ENCODE peak calls at places on chromosomes 1 and 21, in ten cellular contexts. W is heart right ventricle, N is endothelial cell, K is fibroblast of the aortic adventitia, D is coronary artery, I is GM20000, V is GM10248, Z is AG04449, L is HCT116, U is fibroblast of mammary gland. G is an unnamed sample.

GRCh38 chr1:6962956-6963915 is 178.0 kb downstream of the CAMTA1 start:
- DNase-seq in I (peak), L (peak), W (peak), K (no peak), D (no peak), Z (no peak), N (peak), V (peak), U (peak), G (no peak)

GRCh38 chr1:12184008-12184681 is 17.4 kb downstream of the TNFRSF1B start:
- DNase-seq in L (no peak), Z (peak), I (no peak), N (peak), D (peak), W (peak), K (peak), U (peak), V (peak), G (no peak)

GRCh38 chr1:76826072-76826827 is 41.0 kb upstream of the ST6GALNAC5 start:
- DNase-seq in D (no peak), N (no peak), W (no peak), I (no peak), V (no peak), U (peak), L (no peak), K (peak), Z (no peak), G (peak)

GRCh38 chr1:191453487-191453886 is 704.8 kb upstream of the RGS18 start:
- DNase-seq in K (no peak), V (no peak), U (no peak), L (no peak), W (no peak), N (no peak), I (no peak), D (no peak), Z (no peak), G (no peak)

GRCh38 chr1:21944261-21945074 is 7.4 kb upstream of the HSPG2 start:
- DNase-seq in K (peak), U (no peak), D (no peak), W (no peak), V (no peak), Z (no peak), L (no peak), I (no peak), N (peak), G (no peak)

GRCh38 chr1:14516974-14517812 is 81.3 kb upstream of the KAZN start:
- DNase-seq in N (no peak), K (peak), V (peak), I (peak), U (peak), D (peak), Z (peak), W (no peak), L (no peak), G (no peak)

GRCh38 chr1:6222644-6223043 is 13.1 kb downstream of the ICMT start:
- DNase-seq in I (no peak), N (no peak), U (peak), K (peak), V (no peak), L (no peak), W (peak), D (no peak), Z (no peak), G (peak)

GRCh38 chr1:228168563-228169270 is 3.1 kb downstream of the IBA57 start:
- DNase-seq in V (no peak), I (no peak), W (no peak), Z (no peak), N (no peak), D (no peak), L (no peak), K (no peak), U (no peak), G (no peak)

GRCh38 chr1:36369061-36369470 is 16.7 kb downstream of the STK40 start:
- DNase-seq in N (peak), Z (no peak), V (peak), I (peak), U (peak), L (peak), D (no peak), K (peak), W (peak), G (peak)

GRCh38 chr21:28111151-28111619 is 881.5 kb downstream of the LTN1 start:
- DNase-seq in Z (peak), D (no peak), U (peak), K (peak), W (peak), I (no peak), L (no peak), V (no peak), N (no peak), G (peak)

GRCh38 chr1:85366391-85366790 is 90.0 kb upstream of the BCL10 start:
- DNase-seq in U (peak), I (no peak), N (no peak), L (no peak), K (peak), V (no peak), Z (peak), D (no peak), W (no peak), G (peak)

GRCh38 chr1:215568287-215568692 is 1.2 kb downstream of the KCTD3 start:
- DNase-seq in D (no peak), U (peak), Z (no peak), I (peak), V (peak), W (no peak), N (no peak), L (no peak), K (peak), G (peak)

GRCh38 chr1:43493661-43494450 is 36.8 kb upstream of the PTPRF start:
- DNase-seq in V (no peak), K (peak), D (no peak), W (no peak), N (no peak), Z (no peak), I (no peak), U (peak), L (no peak), G (no peak)

GRCh38 chr1:33311706-33312412 is 9.0 kb downstream of the A3GALT2 start:
- DNase-seq in L (no peak), Z (no peak), K (no peak), U (no peak), I (no peak), D (no peak), W (no peak), N (no peak), V (no peak), G (no peak)

GRCh38 chr1:230215529-230215928 is 148.5 kb downstream of the GALNT2 start:
- DNase-seq in D (no peak), W (no peak), N (no peak), K (peak), L (no peak), V (no peak), I (no peak), U (no peak), Z (no peak), G (no peak)

GRCh38 chr1:230211436-230212145 is 144.6 kb downstream of the GALNT2 start:
- DNase-seq in I (no peak), W (no peak), D (no peak), Z (no peak), N (no peak), K (no peak), V (no peak), L (no peak), U (no peak), G (no peak)

GRCh38 chr1:230218667-230219066 is 151.6 kb downstream of the GALNT2 start:
- DNase-seq in Z (no peak), D (no peak), W (no peak), L (no peak), I (no peak), N (no peak), V (no peak), U (no peak), K (no peak), G (no peak)

GRCh38 chr1:230212405-230212936 is 145.4 kb downstream of the GALNT2 start:
- DNase-seq in K (no peak), I (peak), L (no peak), W (no peak), V (peak), N (no peak), D (no peak), Z (no peak), U (no peak), G (no peak)

DNA sequence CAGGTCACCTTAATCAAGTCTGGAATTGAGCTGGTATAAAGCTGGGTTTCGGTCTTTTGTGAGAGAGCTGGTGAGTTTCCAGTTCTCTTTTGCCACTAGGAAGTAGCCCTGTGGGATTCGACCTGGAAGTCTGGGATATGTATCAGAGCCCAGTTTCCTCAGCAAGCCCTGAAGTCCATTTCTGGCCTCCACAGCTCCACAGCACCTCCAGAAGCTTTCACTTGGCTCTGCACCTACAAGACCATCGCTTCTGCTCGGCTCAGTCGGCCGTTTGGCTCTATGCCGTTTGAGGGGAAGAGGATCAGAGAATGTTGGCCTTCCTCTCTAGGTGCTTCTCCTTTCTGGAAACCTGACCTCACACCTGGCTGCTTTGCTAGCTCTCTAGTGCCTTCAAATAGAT is 148.0 kb downstream of the GALNT2 start:
- DNase-seq in Z (no peak), U (peak), D (no peak), K (peak), W (peak), V (no peak), N (peak), L (no peak), I (no peak), G (no peak)
- TF ChIP-seq CTCF in Z (peak), U (peak), D (peak), K (peak), W (peak), V (peak), N (no peak), L (peak), I (no peak), G (no peak)

GRCh38 chr1:73452522-73452921 is 745.5 kb downstream of the LRRIQ3 start:
- DNase-seq in I (no peak), Z (no peak), W (no peak), D (no peak), K (no peak), U (no peak), N (no peak), L (no peak), V (no peak), G (no peak)
- TF ChIP-seq CTCF in I (no peak), Z (no peak), W (no peak), D (no peak), K (no peak), U (no peak), N (peak), L (no peak), V (no peak), G (peak)

GRCh38 chr1:64744492-64745180 is at the start of gene RAVER2:
- DNase-seq in Z (no peak), D (peak), W (peak), L (peak), U (peak), V (peak), K (peak), N (peak), I (peak), G (peak)
- TF ChIP-seq CTCF in Z (peak), D (peak), W (peak), L (peak), U (peak), V (peak), K (peak), N (no peak), I (no peak), G (peak)

GRCh38 chr1:63569068-63569467 is 24.1 kb upstream of the PGM1 start:
- DNase-seq in N (no peak), Z (no peak), W (no peak), D (no peak), U (no peak), I (no peak), K (no peak), L (no peak), V (no peak), G (no peak)
- TF ChIP-seq CTCF in N (no peak), Z (no peak), W (no peak), D (no peak), U (no peak), I (no peak), K (no peak), L (no peak), V (no peak), G (no peak)

GRCh38 chr1:202600432-202601041 is 109.7 kb downstream of the SYT2 start:
- DNase-seq in I (no peak), V (no peak), L (no peak), Z (no peak), U (no peak), D (no peak), W (no peak), K (no peak), N (no peak), G (no peak)
- TF ChIP-seq CTCF in I (no peak), V (no peak), L (no peak), Z (no peak), U (no peak), D (no peak), W (no peak), K (no peak), N (no peak), G (peak)

DNA sequence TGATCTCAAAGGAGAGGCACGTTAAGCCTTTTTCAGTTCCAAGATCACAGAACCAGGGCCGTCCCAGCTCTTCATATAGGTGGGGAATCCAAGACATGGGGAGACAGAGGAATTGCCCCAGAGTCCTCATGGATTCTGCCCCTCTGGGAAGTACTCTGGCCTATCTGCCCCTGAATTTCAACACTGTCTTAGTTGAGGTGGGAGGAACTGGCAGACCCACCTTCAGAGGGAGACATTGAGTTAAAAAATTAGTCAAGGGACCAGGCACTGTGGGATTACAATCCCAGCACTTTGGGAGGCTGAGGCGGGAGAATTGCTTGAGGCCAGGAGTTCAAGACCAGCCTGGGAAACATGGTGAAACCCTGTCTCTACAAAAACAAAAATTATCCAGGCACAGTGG is 2.1 kb upstream of the KNCN start:
- DNase-seq in W (no peak), K (no peak), D (no peak), L (no peak), Z (no peak), N (no peak), V (no peak), U (no peak), I (no peak), G (no peak)
- TF ChIP-seq CTCF in W (no peak), K (no peak), D (no peak), L (no peak), Z (no peak), N (no peak), V (no peak), U (no peak), I (no peak), G (no peak)

DNA sequence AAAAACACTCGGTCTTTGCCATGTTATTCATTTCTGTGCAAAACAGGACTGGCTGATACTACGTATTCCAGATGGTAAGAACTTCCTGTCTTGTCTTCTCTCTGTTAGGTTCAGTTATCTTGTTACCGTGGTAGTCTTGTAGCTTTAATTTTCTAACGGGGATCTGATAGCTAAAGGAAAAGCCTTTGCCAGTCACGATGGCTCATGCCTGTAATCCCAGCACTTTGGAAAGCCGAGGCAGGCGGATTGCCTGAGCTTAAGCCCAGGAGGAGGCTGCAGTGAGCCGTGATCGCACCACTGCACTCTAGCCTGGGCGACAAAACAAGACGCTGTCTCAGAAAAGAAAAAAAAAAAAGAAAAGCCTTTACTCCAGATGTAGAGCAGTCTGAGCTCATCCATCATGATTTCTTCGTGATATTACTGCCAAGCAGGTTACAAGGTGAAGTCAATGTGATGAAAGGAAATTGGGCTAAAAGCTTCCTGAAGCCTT is 11.1 kb upstream of the MSTO1 start:
- DNase-seq in D (no peak), V (no peak), Z (peak), U (peak), K (peak), I (no peak), W (no peak), N (no peak), L (no peak), G (peak)
- TF ChIP-seq CTCF in D (no peak), V (no peak), Z (no peak), U (peak), K (no peak), I (no peak), W (peak), N (no peak), L (no peak), G (no peak)

GRCh38 chr1:19410393-19410792 is 74.9 kb downstream of the CAPZB start:
- DNase-seq in L (no peak), N (no peak), U (no peak), W (no peak), V (no peak), D (no peak), K (no peak), Z (no peak), I (no peak), G (no peak)
- TF ChIP-seq CTCF in L (peak), N (no peak), U (no peak), W (no peak), V (no peak), D (no peak), K (no peak), Z (no peak), I (no peak), G (no peak)

DNA sequence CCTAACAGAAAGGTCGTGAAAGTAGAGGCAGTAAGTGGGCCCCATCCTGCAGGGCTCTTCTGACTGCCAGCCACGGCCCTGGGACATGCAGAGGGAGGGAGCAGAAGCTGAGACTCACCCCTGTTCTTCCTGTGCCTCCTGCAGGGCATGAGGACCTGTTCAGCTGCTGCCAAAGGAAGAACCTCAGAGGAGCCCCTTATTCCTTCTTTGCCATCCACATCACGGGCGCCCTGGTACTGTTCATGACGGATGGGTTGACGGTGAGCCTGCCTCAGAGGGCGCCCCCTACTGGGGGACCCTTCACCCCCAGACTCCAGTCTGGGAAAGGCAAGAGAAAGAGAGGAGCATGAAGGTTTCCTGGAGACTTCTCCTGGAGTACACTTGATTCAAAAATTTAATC is 47.1 kb downstream of the ELK4 start:
- DNase-seq in D (peak), K (no peak), N (no peak), I (no peak), L (no peak), V (no peak), U (no peak), W (no peak), Z (no peak), G (no peak)
- TF ChIP-seq CTCF in D (no peak), K (peak), N (peak), I (peak), L (peak), V (peak), U (peak), W (peak), Z (no peak), G (peak)

GRCh38 chr1:50968021-50968883 is 1.8 kb upstream of the CDKN2C start:
- DNase-seq in U (peak), W (peak), L (peak), K (peak), N (peak), V (peak), D (peak), I (peak), Z (no peak), G (peak)

GRCh38 chr1:50970927-50971582 is 1.0 kb downstream of the CDKN2C start:
- DNase-seq in Z (no peak), U (peak), I (no peak), W (no peak), D (no peak), V (no peak), K (peak), L (no peak), N (no peak), G (no peak)

GRCh38 chr1:50970508-50970885 is 452 bp downstream of the CDKN2C start:
- DNase-seq in K (no peak), I (no peak), N (no peak), V (no peak), D (no peak), U (peak), W (no peak), L (no peak), Z (no peak), G (no peak)

GRCh38 chr1:50968884-50969610 is 998 bp upstream of the CDKN2C start:
- DNase-seq in K (peak), V (peak), D (peak), Z (no peak), W (peak), N (peak), I (peak), L (no peak), U (peak), G (no peak)

DNA sequence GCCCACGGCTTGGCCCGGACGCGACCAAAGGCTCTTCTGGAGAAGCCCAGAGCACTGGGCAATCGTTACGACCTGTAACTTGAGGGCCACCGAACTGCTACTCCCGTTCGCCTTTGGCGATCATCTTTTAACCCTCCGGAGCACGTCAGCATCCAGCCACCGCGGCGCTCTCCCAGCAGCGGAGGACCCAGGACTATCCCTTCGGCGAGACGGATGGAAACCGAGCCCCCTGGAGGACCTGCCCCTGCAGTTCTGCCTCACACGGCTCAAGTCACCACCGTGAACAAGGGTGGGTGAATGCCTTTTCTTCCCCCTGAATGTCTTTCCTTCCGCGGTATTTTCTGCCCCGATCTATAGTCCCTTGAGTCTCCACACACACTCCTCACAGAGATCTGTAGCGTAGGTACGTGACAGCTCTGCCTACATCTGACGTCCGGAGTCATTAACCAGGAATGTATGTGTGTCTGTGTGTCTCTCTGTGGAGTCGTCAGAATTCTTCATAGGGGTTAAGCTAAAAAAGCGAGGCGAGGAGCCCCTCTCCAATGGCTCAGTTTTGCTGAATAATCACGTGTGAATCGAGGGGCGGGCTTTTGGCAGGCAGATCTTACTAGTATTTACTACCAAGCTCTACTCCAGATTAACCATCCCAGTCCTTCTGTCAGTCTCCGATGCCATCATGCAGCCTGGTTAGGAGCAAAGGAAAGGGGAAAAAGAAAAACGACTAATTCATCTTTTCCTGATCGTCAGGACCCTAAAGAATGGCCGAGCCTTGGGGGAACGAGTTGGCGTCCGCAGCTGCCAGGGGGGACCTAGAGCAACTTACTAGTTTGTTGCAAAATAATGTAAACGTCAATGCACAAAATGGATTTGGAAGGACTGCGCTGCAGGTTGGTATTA is at the start of gene CDKN2C:
- DNase-seq in V (peak), N (peak), L (no peak), Z (peak), K (peak), I (peak), U (peak), W (peak), D (peak), G (peak)
- TF ChIP-seq CTCF in V (no peak), N (no peak), L (no peak), Z (peak), K (peak), I (peak), U (no peak), W (no peak), D (no peak), G (peak)